ENCODE peak calls at places on chromosomes 12 and 14, in nine cellular contexts. V is IMR-90; Y is activated CD4-positive, alpha-beta T cell treated with anti-CD3 and anti-CD28 coated beads, Interleukin-2, amount 10 ng/mL, durations not matched to agents 7 days and 5 days; W is NCI-H446 treated with DMSO at 0.1 percent for 48 hours; N is stimulated activated CD8-positive, alpha-beta memory T cell treated with anti-CD3 and anti-CD28 coated beads, Interleukin-2, amount 100 ng/mL, for 48 hours; H is body of pancreas; B is neuronal stem cell; A is GM03348; X is activated naive CD4-positive, alpha-beta T cell. Z is an unnamed sample.

GRCh38 chr12:82648510-82648909 is 38.2 kb upstream of the TMTC2 start:
- DNase-seq in W (no peak), V (no peak), H (no peak), A (no peak), X (no peak), N (no peak), Y (no peak), B (no peak), Z (no peak)

GRCh38 chr14:105315211-105315721 is 718 bp downstream of the PACS2 start:
- DNase-seq in Y (peak), B (no peak), X (no peak), H (peak), W (no peak), A (no peak), V (no peak), N (no peak), Z (no peak)

GRCh38 chr14:75449703-75450102 is 21.9 kb downstream of the JDP2 start:
- DNase-seq in W (no peak), X (no peak), V (no peak), B (no peak), Y (no peak), A (no peak), N (no peak), H (no peak), Z (no peak)

GRCh38 chr14:79899610-79900009 is 311.7 kb downstream of the DIO2 start:
- DNase-seq in V (no peak), N (no peak), B (no peak), Y (no peak), X (no peak), W (no peak), H (no peak), A (no peak), Z (no peak)

GRCh38 chr14:68520637-68521556 is 272.0 kb downstream of the ZFP36L1 start:
- DNase-seq in V (no peak), Y (no peak), X (no peak), N (no peak), W (no peak), B (no peak), A (no peak), H (peak), Z (no peak)

GRCh38 chr14:66311058-66311457 is 175.1 kb upstream of the CCDC196 start:
- DNase-seq in W (no peak), N (no peak), X (no peak), B (no peak), H (no peak), V (no peak), A (no peak), Y (no peak), Z (no peak)

GRCh38 chr12:93205361-93205760 is 172.4 kb upstream of the NUDT4 start:
- DNase-seq in A (no peak), N (no peak), V (no peak), B (no peak), X (no peak), W (no peak), H (no peak), Y (no peak), Z (no peak)

GRCh38 chr14:30223966-30224365 is 296.3 kb upstream of the PRKD1 start:
- DNase-seq in V (no peak), H (peak), X (no peak), Y (no peak), W (no peak), B (no peak), N (no peak), A (no peak), Z (no peak)

GRCh38 chr12:121793836-121794531 is 496 bp upstream of the RHOF start:
- DNase-seq in X (peak), N (peak), V (peak), Y (peak), B (peak), H (peak), A (peak), W (peak), Z (peak)

GRCh38 chr12:131035268-131035681 is 81.6 kb downstream of the ADGRD1 start:
- DNase-seq in Y (no peak), N (no peak), X (no peak), V (no peak), W (no peak), A (no peak), B (no peak), H (no peak), Z (no peak)

Z was measured in NAMALWA.